ENCODE peak calls at places on chromosomes 2 and 18, in six cellular contexts. H is IMR-90; U is T-helper 2 cell; K is AG08395; N is stimulated activated CD8-positive, alpha-beta memory T cell treated with anti-CD3 and anti-CD28 coated beads, Interleukin-4, amount 100 ng/mL, for 1 hour; S is ACHN. O is an unnamed sample.

GRCh38 chr2:229539628-229540027 is 174.7 kb downstream of the DNER start:
- DNase-seq in K (no peak), S (no peak), U (no peak), H (peak; percentile 5), N (no peak), O (peak; percentile 50)

GRCh38 chr2:65478498-65479135 is 46.2 kb upstream of the SPRED2 start:
- DNase-seq in H (no peak), K (no peak), S (no peak), N (no peak), U (no peak), O (no peak)

GRCh38 chr2:143530753-143531152 is 401.5 kb downstream of the ARHGAP15 start:
- DNase-seq in S (no peak), K (no peak), U (no peak), H (peak; percentile 8), N (no peak), O (no peak)

GRCh38 chr18:61602836-61603235 is 269.6 kb downstream of the CDH20 start:
- DNase-seq in U (no peak), K (peak; percentile 60), N (no peak), H (peak; percentile 60), S (no peak), O (peak; percentile 49)

GRCh38 chr18:22913861-22914260 is 19.3 kb upstream of the RBBP8 start:
- DNase-seq in K (no peak), H (no peak), U (no peak), S (no peak), N (no peak), O (no peak)

GRCh38 chr2:118310016-118310877 is 222.0 kb downstream of the INSIG2 start:
- DNase-seq in S (no peak), H (peak; percentile 8), N (no peak), U (peak; percentile 56), K (peak; percentile 54), O (no peak)

GRCh38 chr2:156436477-156437085 is 402 bp downstream of the GPD2 start:
- DNase-seq in S (peak; percentile 24), N (no peak), H (peak; percentile 32), K (no peak), U (no peak), O (peak; percentile 32)

GRCh38 chr18:10453885-10454772 is at the start of gene APCDD1:
- DNase-seq in H (no peak), U (no peak), K (peak; percentile 66), S (no peak), N (no peak), O (no peak)

O was measured in HCEC 1CT.